ENCODE peak calls at places on chromosomes 11 and 22, in ten cellular contexts. One of them, this sample, is unnamed.

GRCh38 chr22:39622881-39623367 is 52.4 kb downstream of the CACNA1I start:
- DNase-seq in CD8-positive, alpha-beta memory T cell: peak; percentile 52
- DNase-seq in AG09309: no peak
- DNase-seq in fibroblast of the aortic adventitia: peak; percentile 16
- DNase-seq in right lobe of liver: no peak
- DNase-seq in thoracic aorta: no peak
- DNase-seq in gastrocnemius medialis: peak; percentile 47
- DNase-seq in cardiac fibroblast: peak; percentile 35
- DNase-seq in body of pancreas: peak; percentile 47
- DNase-seq in adipocyte: peak; percentile 46
- DNase-seq in this sample: no peak

GRCh38 chr11:11553595-11553994 is 68.2 kb downstream of the GALNT18 start:
- DNase-seq in CD8-positive, alpha-beta memory T cell: no peak
- DNase-seq in AG09309: no peak
- DNase-seq in fibroblast of the aortic adventitia: no peak
- DNase-seq in right lobe of liver: no peak
- DNase-seq in thoracic aorta: no peak
- DNase-seq in gastrocnemius medialis: peak; percentile 17
- DNase-seq in cardiac fibroblast: no peak
- DNase-seq in body of pancreas: peak; percentile 36
- DNase-seq in adipocyte: no peak
- DNase-seq in this sample: no peak

GRCh38 chr11:103035656-103036434 is 56.1 kb downstream of the DCUN1D5 start:
- DNase-seq in CD8-positive, alpha-beta memory T cell: peak; percentile 54
- DNase-seq in AG09309: peak; percentile 81
- DNase-seq in fibroblast of the aortic adventitia: peak; percentile 85
- DNase-seq in right lobe of liver: no peak
- DNase-seq in thoracic aorta: no peak
- DNase-seq in gastrocnemius medialis: no peak
- DNase-seq in cardiac fibroblast: peak; percentile 92
- DNase-seq in body of pancreas: peak; percentile 53
- DNase-seq in adipocyte: peak; percentile 92
- DNase-seq in this sample: peak; percentile 16

GRCh38 chr11:23413057-23413456 is 552.8 kb upstream of the CCDC179 start:
- DNase-seq in CD8-positive, alpha-beta memory T cell: no peak
- DNase-seq in AG09309: no peak
- DNase-seq in fibroblast of the aortic adventitia: no peak
- DNase-seq in right lobe of liver: no peak
- DNase-seq in thoracic aorta: no peak
- DNase-seq in gastrocnemius medialis: no peak
- DNase-seq in cardiac fibroblast: no peak
- DNase-seq in body of pancreas: no peak
- DNase-seq in adipocyte: no peak
- DNase-seq in this sample: peak; percentile 69

GRCh38 chr11:126843096-126843495 is 157.5 kb downstream of the KIRREL3 start:
- DNase-seq in CD8-positive, alpha-beta memory T cell: no peak
- DNase-seq in AG09309: no peak
- DNase-seq in fibroblast of the aortic adventitia: no peak
- DNase-seq in right lobe of liver: no peak
- DNase-seq in thoracic aorta: no peak
- DNase-seq in gastrocnemius medialis: no peak
- DNase-seq in cardiac fibroblast: no peak
- DNase-seq in body of pancreas: no peak
- DNase-seq in adipocyte: no peak
- DNase-seq in this sample: no peak

GRCh38 chr11:15976433-15977045 is 379.8 kb downstream of the SOX6 start:
- DNase-seq in CD8-positive, alpha-beta memory T cell: no peak
- DNase-seq in AG09309: no peak
- DNase-seq in fibroblast of the aortic adventitia: peak; percentile 92
- DNase-seq in right lobe of liver: no peak
- DNase-seq in thoracic aorta: no peak
- DNase-seq in gastrocnemius medialis: no peak
- DNase-seq in cardiac fibroblast: peak; percentile 70
- DNase-seq in body of pancreas: no peak
- DNase-seq in adipocyte: peak; percentile 36
- DNase-seq in this sample: no peak

GRCh38 chr22:44484618-44485017 is 13.4 kb downstream of the RTL6 start:
- DNase-seq in CD8-positive, alpha-beta memory T cell: no peak
- DNase-seq in AG09309: no peak
- DNase-seq in fibroblast of the aortic adventitia: no peak
- DNase-seq in right lobe of liver: no peak
- DNase-seq in thoracic aorta: no peak
- DNase-seq in gastrocnemius medialis: no peak
- DNase-seq in cardiac fibroblast: no peak
- DNase-seq in body of pancreas: no peak
- DNase-seq in adipocyte: no peak
- DNase-seq in this sample: no peak

GRCh38 chr11:69861901-69862300 is 42.7 kb upstream of the FGF3 start:
- DNase-seq in CD8-positive, alpha-beta memory T cell: no peak
- DNase-seq in AG09309: no peak
- DNase-seq in fibroblast of the aortic adventitia: no peak
- DNase-seq in right lobe of liver: no peak
- DNase-seq in thoracic aorta: no peak
- DNase-seq in gastrocnemius medialis: no peak
- DNase-seq in cardiac fibroblast: no peak
- DNase-seq in body of pancreas: no peak
- DNase-seq in adipocyte: no peak
- DNase-seq in this sample: no peak

GRCh38 chr11:86620796-86621575 is 51.4 kb downstream of the ME3 start:
- DNase-seq in CD8-positive, alpha-beta memory T cell: no peak
- DNase-seq in AG09309: peak; percentile 78
- DNase-seq in fibroblast of the aortic adventitia: peak; percentile 96
- DNase-seq in right lobe of liver: no peak
- DNase-seq in thoracic aorta: no peak
- DNase-seq in gastrocnemius medialis: no peak
- DNase-seq in cardiac fibroblast: peak; percentile 88
- DNase-seq in body of pancreas: no peak
- DNase-seq in adipocyte: peak; percentile 84
- DNase-seq in this sample: no peak

GRCh38 chr11:73194593-73194992 is 23.5 kb upstream of the P2RY2 start:
- DNase-seq in CD8-positive, alpha-beta memory T cell: no peak
- DNase-seq in AG09309: no peak
- DNase-seq in fibroblast of the aortic adventitia: no peak
- DNase-seq in right lobe of liver: no peak
- DNase-seq in thoracic aorta: no peak
- DNase-seq in gastrocnemius medialis: peak; percentile 6
- DNase-seq in cardiac fibroblast: no peak
- DNase-seq in body of pancreas: no peak
- DNase-seq in adipocyte: no peak
- DNase-seq in this sample: no peak

GRCh38 chr11:78982377-78982925 is 407.8 kb upstream of the NARS2 start:
- DNase-seq in CD8-positive, alpha-beta memory T cell: no peak
- DNase-seq in AG09309: no peak
- DNase-seq in fibroblast of the aortic adventitia: no peak
- DNase-seq in right lobe of liver: no peak
- DNase-seq in thoracic aorta: no peak
- DNase-seq in gastrocnemius medialis: no peak
- DNase-seq in cardiac fibroblast: no peak
- DNase-seq in body of pancreas: no peak
- DNase-seq in adipocyte: peak; percentile 33
- DNase-seq in this sample: no peak
- H3K4me3 ChIP-seq in CD8-positive, alpha-beta memory T cell: no peak overlapping the region
- H3K4me3 ChIP-seq in AG09309: no peak overlapping the region
- H3K4me3 ChIP-seq in fibroblast of the aortic adventitia: no peak overlapping the region
- H3K4me3 ChIP-seq in right lobe of liver: no peak overlapping the region
- H3K4me3 ChIP-seq in thoracic aorta: no peak overlapping the region
- H3K4me3 ChIP-seq in gastrocnemius medialis: no peak overlapping the region
- H3K4me3 ChIP-seq in cardiac fibroblast: no peak overlapping the region
- H3K4me3 ChIP-seq in body of pancreas: no peak overlapping the region
- H3K4me3 ChIP-seq in adipocyte: no peak overlapping the region
- H3K4me3 ChIP-seq in this sample: no peak overlapping the region

DNA sequence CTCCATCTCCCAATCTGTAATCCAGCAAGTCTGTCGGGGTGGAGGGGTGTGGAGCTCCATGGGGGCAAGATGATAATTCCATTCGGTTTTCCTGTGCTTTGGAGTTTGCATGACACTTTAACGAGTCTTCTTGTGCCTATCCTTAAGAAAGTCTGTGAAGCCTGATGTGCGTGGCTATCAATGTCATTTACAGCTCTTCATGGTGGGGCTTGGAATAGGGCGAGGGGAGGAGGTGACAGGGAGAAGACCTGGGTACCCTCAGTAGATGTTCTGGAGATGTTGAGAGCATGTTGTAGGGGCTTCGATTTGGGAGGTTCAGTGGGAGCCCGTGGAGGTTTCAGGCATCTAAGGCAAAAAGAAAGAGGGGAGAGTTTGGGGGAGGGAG is 579 bp upstream of the PHLDB1 start:
- DNase-seq in CD8-positive, alpha-beta memory T cell: no peak
- DNase-seq in AG09309: no peak
- DNase-seq in fibroblast of the aortic adventitia: no peak
- DNase-seq in right lobe of liver: no peak
- DNase-seq in thoracic aorta: no peak
- DNase-seq in gastrocnemius medialis: no peak
- DNase-seq in cardiac fibroblast: no peak
- DNase-seq in body of pancreas: no peak
- DNase-seq in adipocyte: peak; percentile 9
- DNase-seq in this sample: no peak
- H3K4me3 ChIP-seq in CD8-positive, alpha-beta memory T cell: no peak overlapping the region
- H3K4me3 ChIP-seq in AG09309: no peak overlapping the region
- H3K4me3 ChIP-seq in fibroblast of the aortic adventitia: no peak overlapping the region
- H3K4me3 ChIP-seq in right lobe of liver: no peak overlapping the region
- H3K4me3 ChIP-seq in thoracic aorta: no peak overlapping the region
- H3K4me3 ChIP-seq in gastrocnemius medialis: no peak overlapping the region
- H3K4me3 ChIP-seq in cardiac fibroblast: no peak overlapping the region
- H3K4me3 ChIP-seq in body of pancreas: no peak overlapping the region
- H3K4me3 ChIP-seq in adipocyte: peak overlapping the region; percentile 30
- H3K4me3 ChIP-seq in this sample: no peak overlapping the region

GRCh38 chr22:30643055-30643875 is 7.7 kb downstream of the SLC35E4 start:
- DNase-seq in CD8-positive, alpha-beta memory T cell: no peak
- DNase-seq in AG09309: no peak
- DNase-seq in fibroblast of the aortic adventitia: no peak
- DNase-seq in right lobe of liver: no peak
- DNase-seq in thoracic aorta: no peak
- DNase-seq in gastrocnemius medialis: peak; percentile 67
- DNase-seq in cardiac fibroblast: no peak
- DNase-seq in body of pancreas: no peak
- DNase-seq in adipocyte: no peak
- DNase-seq in this sample: no peak
- H3K4me3 ChIP-seq in CD8-positive, alpha-beta memory T cell: no peak overlapping the region
- H3K4me3 ChIP-seq in AG09309: no peak overlapping the region
- H3K4me3 ChIP-seq in fibroblast of the aortic adventitia: no peak overlapping the region
- H3K4me3 ChIP-seq in right lobe of liver: no peak overlapping the region
- H3K4me3 ChIP-seq in thoracic aorta: no peak overlapping the region
- H3K4me3 ChIP-seq in gastrocnemius medialis: no peak overlapping the region
- H3K4me3 ChIP-seq in cardiac fibroblast: no peak overlapping the region
- H3K4me3 ChIP-seq in body of pancreas: no peak overlapping the region
- H3K4me3 ChIP-seq in adipocyte: no peak overlapping the region
- H3K4me3 ChIP-seq in this sample: no peak overlapping the region

GRCh38 chr11:116931206-116931953 is 94.0 kb upstream of the APOA1 start:
- DNase-seq in CD8-positive, alpha-beta memory T cell: peak; percentile 79
- DNase-seq in AG09309: no peak
- DNase-seq in fibroblast of the aortic adventitia: peak; percentile 40
- DNase-seq in right lobe of liver: no peak
- DNase-seq in thoracic aorta: no peak
- DNase-seq in gastrocnemius medialis: no peak
- DNase-seq in cardiac fibroblast: peak; percentile 50
- DNase-seq in body of pancreas: no peak
- DNase-seq in adipocyte: no peak
- DNase-seq in this sample: no peak
- H3K4me3 ChIP-seq in CD8-positive, alpha-beta memory T cell: peak overlapping the region; percentile 38
- H3K4me3 ChIP-seq in AG09309: no peak overlapping the region
- H3K4me3 ChIP-seq in fibroblast of the aortic adventitia: no peak overlapping the region
- H3K4me3 ChIP-seq in right lobe of liver: no peak overlapping the region
- H3K4me3 ChIP-seq in thoracic aorta: no peak overlapping the region
- H3K4me3 ChIP-seq in gastrocnemius medialis: no peak overlapping the region
- H3K4me3 ChIP-seq in cardiac fibroblast: no peak overlapping the region
- H3K4me3 ChIP-seq in body of pancreas: no peak overlapping the region
- H3K4me3 ChIP-seq in adipocyte: no peak overlapping the region
- H3K4me3 ChIP-seq in this sample: no peak overlapping the region

GRCh38 chr11:62678770-62679696 is at the start of gene UBXN1:
- DNase-seq in CD8-positive, alpha-beta memory T cell: peak; percentile 80
- DNase-seq in AG09309: no peak
- DNase-seq in fibroblast of the aortic adventitia: peak; percentile 95
- DNase-seq in right lobe of liver: peak; percentile 90
- DNase-seq in thoracic aorta: peak; percentile 87
- DNase-seq in gastrocnemius medialis: peak; percentile 92
- DNase-seq in cardiac fibroblast: peak; percentile 95
- DNase-seq in body of pancreas: peak; percentile 84
- DNase-seq in adipocyte: peak; percentile 94
- DNase-seq in this sample: no peak

GRCh38 chr11:62678433-62678769 is 472 bp downstream of the UBXN1 start:
- DNase-seq in CD8-positive, alpha-beta memory T cell: no peak
- DNase-seq in AG09309: no peak
- DNase-seq in fibroblast of the aortic adventitia: no peak
- DNase-seq in right lobe of liver: no peak
- DNase-seq in thoracic aorta: no peak
- DNase-seq in gastrocnemius medialis: no peak
- DNase-seq in cardiac fibroblast: no peak
- DNase-seq in body of pancreas: no peak
- DNase-seq in adipocyte: no peak
- DNase-seq in this sample: no peak

GRCh38 chr11:62676698-62677097 is 2.2 kb downstream of the UBXN1 start:
- DNase-seq in CD8-positive, alpha-beta memory T cell: no peak
- DNase-seq in AG09309: no peak
- DNase-seq in fibroblast of the aortic adventitia: no peak
- DNase-seq in right lobe of liver: no peak
- DNase-seq in thoracic aorta: no peak
- DNase-seq in gastrocnemius medialis: peak; percentile 38
- DNase-seq in cardiac fibroblast: no peak
- DNase-seq in body of pancreas: no peak
- DNase-seq in adipocyte: no peak
- DNase-seq in this sample: no peak

GRCh38 chr11:62677160-62677559 is 1.7 kb downstream of the UBXN1 start:
- DNase-seq in CD8-positive, alpha-beta memory T cell: no peak
- DNase-seq in AG09309: no peak
- DNase-seq in fibroblast of the aortic adventitia: no peak
- DNase-seq in right lobe of liver: no peak
- DNase-seq in thoracic aorta: no peak
- DNase-seq in gastrocnemius medialis: no peak
- DNase-seq in cardiac fibroblast: no peak
- DNase-seq in body of pancreas: no peak
- DNase-seq in adipocyte: no peak
- DNase-seq in this sample: no peak

DNA sequence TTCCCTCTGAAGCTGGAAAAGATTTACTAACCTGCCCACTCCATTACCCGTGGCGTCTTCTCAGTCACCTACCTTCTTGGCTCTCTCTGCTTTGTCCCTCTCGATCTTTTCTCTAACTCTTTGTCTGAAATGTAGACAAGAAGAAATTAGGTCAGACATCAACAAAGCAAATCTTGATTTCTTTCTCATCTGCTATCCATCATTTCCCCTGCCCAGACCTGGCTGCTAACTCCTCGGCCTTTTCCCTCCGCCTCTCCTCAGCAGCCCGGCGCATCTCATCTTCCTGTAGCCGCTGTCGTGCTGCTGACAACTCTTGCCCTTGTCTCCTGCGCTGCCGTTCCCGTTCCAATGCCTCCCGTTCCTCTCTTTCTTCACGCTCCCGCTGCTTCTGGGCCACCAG is 1.2 kb downstream of the UBXN1 start:
- DNase-seq in CD8-positive, alpha-beta memory T cell: no peak
- DNase-seq in AG09309: no peak
- DNase-seq in fibroblast of the aortic adventitia: no peak
- DNase-seq in right lobe of liver: no peak
- DNase-seq in thoracic aorta: no peak
- DNase-seq in gastrocnemius medialis: no peak
- DNase-seq in cardiac fibroblast: no peak
- DNase-seq in body of pancreas: no peak
- DNase-seq in adipocyte: no peak
- DNase-seq in this sample: no peak
- H3K4me3 ChIP-seq in CD8-positive, alpha-beta memory T cell: peak overlapping the region; percentile 97
- H3K4me3 ChIP-seq in AG09309: no peak overlapping the region
- H3K4me3 ChIP-seq in fibroblast of the aortic adventitia: peak overlapping the region; percentile 76
- H3K4me3 ChIP-seq in right lobe of liver: no peak overlapping the region
- H3K4me3 ChIP-seq in thoracic aorta: peak overlapping the region; percentile 100
- H3K4me3 ChIP-seq in gastrocnemius medialis: peak overlapping the region; percentile 98
- H3K4me3 ChIP-seq in cardiac fibroblast: peak overlapping the region; percentile 15
- H3K4me3 ChIP-seq in body of pancreas: peak overlapping the region; percentile 57
- H3K4me3 ChIP-seq in adipocyte: peak overlapping the region; percentile 97
- H3K4me3 ChIP-seq in this sample: peak overlapping the region; percentile 95

This sample was measured in retinal pigment epithelial cell.